ENCODE peak calls at places on chromosomes 5 and 9, in six cellular contexts. P, G, K, Z, Y and O are unnamed samples.

GRCh38 chr5:131776451-131776850 is 20.4 kb downstream of the FNIP1 start:
- DNase-seq in P (no peak), G (no peak), K (no peak), Z (no peak), Y (no peak), O (no peak)

GRCh38 chr5:178460598-178461425 is 129.4 kb downstream of the COL23A1 start:
- DNase-seq in P (peak; percentile 89), G (peak; percentile 70), K (peak; percentile 49), Z (peak; percentile 5), Y (peak; percentile 30), O (peak; percentile 88)

GRCh38 chr9:111438576-111439235 is 45.5 kb downstream of the ECPAS start:
- DNase-seq in P (no peak), G (no peak), K (no peak), Z (no peak), Y (no peak), O (no peak)

GRCh38 chr9:113350338-113350672 is 964 bp downstream of the BSPRY start:
- DNase-seq in P (no peak), G (no peak), K (no peak), Z (no peak), Y (no peak), O (no peak)

GRCh38 chr5:10709409-10709808 is 51.6 kb downstream of the DAP start:
- DNase-seq in P (no peak), G (no peak), K (no peak), Z (no peak), Y (no peak), O (no peak)

GRCh38 chr5:159510282-159510681 is 180.0 kb upstream of the IL12B start:
- DNase-seq in P (peak; percentile 90), G (peak; percentile 70), K (no peak), Z (peak; percentile 59), Y (no peak), O (peak; percentile 90)

GRCh38 chr5:40716000-40716399 is 36.3 kb downstream of the PTGER4 start:
- DNase-seq in P (no peak), G (no peak), K (no peak), Z (peak; percentile 38), Y (no peak), O (no peak)

GRCh38 chr5:80302636-80303035 is 17.2 kb upstream of the SPZ1 start:
- DNase-seq in P (no peak), G (no peak), K (no peak), Z (no peak), Y (no peak), O (no peak)

GRCh38 chr5:72622152-72622760 is 115.0 kb upstream of the ZNF366 start:
- DNase-seq in P (no peak), G (no peak), K (no peak), Z (no peak), Y (no peak), O (no peak)

GRCh38 chr9:127078336-127078735 is 44.1 kb downstream of the ANGPTL2 start:
- DNase-seq in P (no peak), G (no peak), K (no peak), Z (no peak), Y (no peak), O (no peak)

GRCh38 chr9:93962561-93963440 is 7.6 kb upstream of the BARX1 start:
- DNase-seq in P (peak; percentile 88), G (peak; percentile 81), K (peak; percentile 48), Z (peak; percentile 82), Y (peak; percentile 76), O (peak; percentile 79)

GRCh38 chr5:157562111-157562581 is 13.4 kb downstream of the ADAM19 start:
- DNase-seq in P (peak; percentile 85), G (no peak), K (no peak), Z (no peak), Y (no peak), O (peak; percentile 86)

GRCh38 chr5:151085517-151086031 is 4.7 kb upstream of the TNIP1 start:
- DNase-seq in P (peak; percentile 70), G (no peak), K (no peak), Z (peak; percentile 70), Y (no peak), O (peak; percentile 66)

GRCh38 chr5:134398609-134399155 is 13.0 kb downstream of the CDKN2AIPNL start:
- DNase-seq in P (no peak), G (no peak), K (no peak), Z (no peak), Y (no peak), O (no peak)

GRCh38 chr9:123255718-123256117 is 12.7 kb downstream of the STRBP start:
- DNase-seq in P (no peak), G (no peak), K (no peak), Z (no peak), Y (no peak), O (no peak)